ENCODE peak calls at places on chromosomes 16 and 17, in six cellular contexts. One of them, this sample, is unnamed.

GRCh38 chr16:4323845-4324478 is 8.1 kb downstream of the GLIS2 start:
- DNase-seq in tibial artery: peak; percentile 68
- DNase-seq in CD4-positive, alpha-beta T cell: no peak
- DNase-seq in PC-3: no peak
- DNase-seq in ovary: peak; percentile 81
- DNase-seq in brain microvascular endothelial cell: no peak
- DNase-seq in this sample: no peak

GRCh38 chr16:85897384-85897783 is 1.6 kb upstream of the IRF8 start:
- DNase-seq in tibial artery: no peak
- DNase-seq in CD4-positive, alpha-beta T cell: no peak
- DNase-seq in PC-3: no peak
- DNase-seq in ovary: no peak
- DNase-seq in brain microvascular endothelial cell: no peak
- DNase-seq in this sample: no peak

GRCh38 chr17:66190738-66191606 is 961 bp downstream of the CEP112 start:
- DNase-seq in tibial artery: no peak
- DNase-seq in CD4-positive, alpha-beta T cell: no peak
- DNase-seq in PC-3: peak; percentile 73
- DNase-seq in ovary: no peak
- DNase-seq in brain microvascular endothelial cell: peak; percentile 11
- DNase-seq in this sample: no peak

GRCh38 chr16:69311533-69312388 is 611 bp downstream of the VPS4A start:
- DNase-seq in tibial artery: no peak
- DNase-seq in CD4-positive, alpha-beta T cell: peak; percentile 47
- DNase-seq in PC-3: peak; percentile 26
- DNase-seq in ovary: no peak
- DNase-seq in brain microvascular endothelial cell: no peak
- DNase-seq in this sample: peak; percentile 54

GRCh38 chr17:75845933-75846700 is 1.9 kb upstream of the UNC13D start:
- DNase-seq in tibial artery: no peak
- DNase-seq in CD4-positive, alpha-beta T cell: no peak
- DNase-seq in PC-3: peak; percentile 52
- DNase-seq in ovary: no peak
- DNase-seq in brain microvascular endothelial cell: no peak
- DNase-seq in this sample: no peak

GRCh38 chr16:85851034-85851780 is 47.8 kb upstream of the IRF8 start:
- DNase-seq in tibial artery: no peak
- DNase-seq in CD4-positive, alpha-beta T cell: no peak
- DNase-seq in PC-3: no peak
- DNase-seq in ovary: no peak
- DNase-seq in brain microvascular endothelial cell: no peak
- DNase-seq in this sample: no peak

GRCh38 chr17:21318439-21318838 is 33.9 kb downstream of the MAP2K3 start:
- DNase-seq in tibial artery: no peak
- DNase-seq in CD4-positive, alpha-beta T cell: no peak
- DNase-seq in PC-3: no peak
- DNase-seq in ovary: peak; percentile 31
- DNase-seq in brain microvascular endothelial cell: no peak
- DNase-seq in this sample: no peak

GRCh38 chr16:54351171-54351570 is 64.6 kb upstream of the IRX3 start:
- DNase-seq in tibial artery: no peak
- DNase-seq in CD4-positive, alpha-beta T cell: no peak
- DNase-seq in PC-3: no peak
- DNase-seq in ovary: no peak
- DNase-seq in brain microvascular endothelial cell: no peak
- DNase-seq in this sample: no peak

GRCh38 chr16:83689385-83689831 is 118.4 kb upstream of the HSBP1 start:
- DNase-seq in tibial artery: peak; percentile 46
- DNase-seq in CD4-positive, alpha-beta T cell: no peak
- DNase-seq in PC-3: no peak
- DNase-seq in ovary: no peak
- DNase-seq in brain microvascular endothelial cell: peak; percentile 85
- DNase-seq in this sample: peak; percentile 18

GRCh38 chr17:80899402-80900268 is 92.0 kb upstream of the CHMP6 start:
- DNase-seq in tibial artery: no peak
- DNase-seq in CD4-positive, alpha-beta T cell: peak; percentile 83
- DNase-seq in PC-3: peak; percentile 60
- DNase-seq in ovary: no peak
- DNase-seq in brain microvascular endothelial cell: no peak
- DNase-seq in this sample: peak; percentile 60

GRCh38 chr17:81329927-81330883 is 35.1 kb upstream of the SLC38A10 start:
- DNase-seq in tibial artery: no peak
- DNase-seq in CD4-positive, alpha-beta T cell: no peak
- DNase-seq in PC-3: peak; percentile 48
- DNase-seq in ovary: no peak
- DNase-seq in brain microvascular endothelial cell: no peak
- DNase-seq in this sample: no peak

GRCh38 chr16:89397331-89397861 is 93.0 kb downstream of the ANKRD11 start:
- DNase-seq in tibial artery: no peak
- DNase-seq in CD4-positive, alpha-beta T cell: no peak
- DNase-seq in PC-3: no peak
- DNase-seq in ovary: no peak
- DNase-seq in brain microvascular endothelial cell: no peak
- DNase-seq in this sample: no peak

GRCh38 chr17:38587193-38587592 is 18.6 kb downstream of the SRCIN1 start:
- DNase-seq in tibial artery: no peak
- DNase-seq in CD4-positive, alpha-beta T cell: no peak
- DNase-seq in PC-3: no peak
- DNase-seq in ovary: no peak
- DNase-seq in brain microvascular endothelial cell: no peak
- DNase-seq in this sample: no peak

GRCh38 chr17:43707184-43707583 is 45.5 kb upstream of the MEOX1 start:
- DNase-seq in tibial artery: no peak
- DNase-seq in CD4-positive, alpha-beta T cell: no peak
- DNase-seq in PC-3: no peak
- DNase-seq in ovary: no peak
- DNase-seq in brain microvascular endothelial cell: no peak
- DNase-seq in this sample: no peak

GRCh38 chr17:79942591-79943353 is 92.9 kb downstream of the TBC1D16 start:
- DNase-seq in tibial artery: peak; percentile 19
- DNase-seq in CD4-positive, alpha-beta T cell: no peak
- DNase-seq in PC-3: no peak
- DNase-seq in ovary: peak; percentile 81
- DNase-seq in brain microvascular endothelial cell: no peak
- DNase-seq in this sample: no peak

GRCh38 chr17:36920032-36921000 is 17.0 kb upstream of the LHX1 start:
- DNase-seq in tibial artery: no peak
- DNase-seq in CD4-positive, alpha-beta T cell: no peak
- DNase-seq in PC-3: peak; percentile 65
- DNase-seq in ovary: no peak
- DNase-seq in brain microvascular endothelial cell: no peak
- DNase-seq in this sample: no peak

GRCh38 chr17:79579074-79579800 is 31.6 kb downstream of the RBFOX3 start:
- DNase-seq in tibial artery: no peak
- DNase-seq in CD4-positive, alpha-beta T cell: no peak
- DNase-seq in PC-3: no peak
- DNase-seq in ovary: no peak
- DNase-seq in brain microvascular endothelial cell: no peak
- DNase-seq in this sample: no peak

GRCh38 chr16:85221081-85221809 is 109.0 kb upstream of the CIBAR2 start:
- DNase-seq in tibial artery: no peak
- DNase-seq in CD4-positive, alpha-beta T cell: no peak
- DNase-seq in PC-3: no peak
- DNase-seq in ovary: no peak
- DNase-seq in brain microvascular endothelial cell: no peak
- DNase-seq in this sample: no peak

GRCh38 chr16:30183961-30184429 is 593 bp downstream of the CORO1A start:
- DNase-seq in tibial artery: no peak
- DNase-seq in CD4-positive, alpha-beta T cell: peak; percentile 80
- DNase-seq in PC-3: no peak
- DNase-seq in ovary: no peak
- DNase-seq in brain microvascular endothelial cell: no peak
- DNase-seq in this sample: peak; percentile 83

GRCh38 chr16:51607202-51607756 is 456.2 kb upstream of the SALL1 start:
- DNase-seq in tibial artery: no peak
- DNase-seq in CD4-positive, alpha-beta T cell: no peak
- DNase-seq in PC-3: no peak
- DNase-seq in ovary: no peak
- DNase-seq in brain microvascular endothelial cell: no peak
- DNase-seq in this sample: no peak

GRCh38 chr16:50680907-50681885 is at the start of gene SNX20:
- DNase-seq in tibial artery: peak; percentile 54
- DNase-seq in CD4-positive, alpha-beta T cell: peak; percentile 71
- DNase-seq in PC-3: no peak
- DNase-seq in ovary: no peak
- DNase-seq in brain microvascular endothelial cell: no peak
- DNase-seq in this sample: peak; percentile 73

GRCh38 chr16:3980311-3981111 is 100.0 kb upstream of the CREBBP start:
- DNase-seq in tibial artery: no peak
- DNase-seq in CD4-positive, alpha-beta T cell: no peak
- DNase-seq in PC-3: peak; percentile 30
- DNase-seq in ovary: no peak
- DNase-seq in brain microvascular endothelial cell: peak; percentile 24
- DNase-seq in this sample: no peak

GRCh38 chr16:4346205-4346781 is 4.8 kb downstream of the PAM16 start:
- DNase-seq in tibial artery: no peak
- DNase-seq in CD4-positive, alpha-beta T cell: no peak
- DNase-seq in PC-3: no peak
- DNase-seq in ovary: no peak
- DNase-seq in brain microvascular endothelial cell: no peak
- DNase-seq in this sample: no peak

GRCh38 chr17:81549031-81549557 is 3.1 kb downstream of the FAAP100 start:
- DNase-seq in tibial artery: no peak
- DNase-seq in CD4-positive, alpha-beta T cell: no peak
- DNase-seq in PC-3: no peak
- DNase-seq in ovary: no peak
- DNase-seq in brain microvascular endothelial cell: no peak
- DNase-seq in this sample: no peak

DNA sequence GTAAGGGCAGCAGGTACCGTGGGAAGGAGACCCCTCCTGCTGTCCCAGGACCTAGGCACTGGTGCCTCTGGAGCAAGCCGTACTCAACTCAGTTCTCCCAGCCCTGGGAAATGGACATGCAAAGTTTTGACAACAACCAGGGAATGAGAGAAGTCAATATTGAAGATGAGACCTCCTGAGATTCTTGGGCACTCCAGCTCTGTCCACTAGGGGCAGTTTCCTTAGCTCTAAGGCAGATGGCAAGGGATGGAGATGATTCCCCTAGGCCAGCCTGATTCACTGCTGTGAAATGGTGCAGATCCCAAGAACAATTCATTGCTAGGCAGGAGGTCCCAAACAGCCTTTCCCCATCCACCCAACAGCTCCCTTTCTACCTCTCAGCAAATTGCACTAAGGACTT is 20.6 kb upstream of the SDR42E2 start:
- DNase-seq in tibial artery: no peak
- DNase-seq in CD4-positive, alpha-beta T cell: no peak
- DNase-seq in PC-3: peak; percentile 30
- DNase-seq in ovary: no peak
- DNase-seq in brain microvascular endothelial cell: peak; percentile 31
- DNase-seq in this sample: no peak
- TF ChIP-seq CTCF in tibial artery: no peak
- TF ChIP-seq CTCF in CD4-positive, alpha-beta T cell: no peak
- TF ChIP-seq CTCF in PC-3: peak; percentile 60
- TF ChIP-seq CTCF in ovary: no peak
- TF ChIP-seq CTCF in brain microvascular endothelial cell: peak; percentile 78
- TF ChIP-seq CTCF in this sample: peak; percentile 12

DNA sequence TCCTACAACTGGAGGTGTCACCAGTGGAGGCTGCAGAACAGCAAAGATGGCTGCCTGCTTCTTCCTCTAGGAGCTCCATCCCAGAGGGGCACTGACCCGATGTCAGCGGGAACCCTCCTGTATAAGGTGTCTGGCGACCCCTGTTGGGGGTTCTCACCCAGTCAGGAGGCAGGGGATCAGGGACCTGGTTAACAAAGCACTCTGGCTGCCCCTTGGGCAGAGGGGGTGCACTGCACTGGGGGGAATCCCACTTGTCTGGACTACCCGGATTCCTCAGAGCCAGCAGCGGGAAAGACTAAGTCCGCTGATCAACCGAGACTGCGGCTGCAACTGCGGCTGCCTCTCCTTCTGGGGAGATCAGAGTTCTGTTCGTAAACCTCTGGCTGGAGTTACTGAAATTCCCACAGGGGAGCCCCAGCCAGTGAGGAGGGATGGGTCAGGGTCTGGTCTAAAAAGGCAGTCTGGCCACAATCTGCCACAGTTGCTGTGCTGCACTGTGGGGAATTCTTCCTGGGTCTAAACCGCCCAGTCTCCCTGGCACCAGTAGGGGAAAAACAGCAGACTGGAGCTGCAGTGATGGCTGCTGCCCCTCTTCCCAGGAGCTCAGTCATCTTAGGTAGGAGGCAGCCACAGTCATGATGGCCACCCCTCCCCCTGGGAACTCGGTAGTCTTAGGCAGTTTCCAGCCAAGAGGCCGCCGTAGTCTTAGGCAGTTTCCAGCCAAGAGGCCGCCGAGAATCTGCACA is 213.4 kb downstream of the CYB561 start:
- DNase-seq in tibial artery: no peak
- DNase-seq in CD4-positive, alpha-beta T cell: no peak
- DNase-seq in PC-3: no peak
- DNase-seq in ovary: no peak
- DNase-seq in brain microvascular endothelial cell: no peak
- DNase-seq in this sample: no peak
- TF ChIP-seq CTCF in tibial artery: no peak
- TF ChIP-seq CTCF in CD4-positive, alpha-beta T cell: no peak
- TF ChIP-seq CTCF in PC-3: no peak
- TF ChIP-seq CTCF in ovary: no peak
- TF ChIP-seq CTCF in brain microvascular endothelial cell: no peak
- TF ChIP-seq CTCF in this sample: no peak

DNA sequence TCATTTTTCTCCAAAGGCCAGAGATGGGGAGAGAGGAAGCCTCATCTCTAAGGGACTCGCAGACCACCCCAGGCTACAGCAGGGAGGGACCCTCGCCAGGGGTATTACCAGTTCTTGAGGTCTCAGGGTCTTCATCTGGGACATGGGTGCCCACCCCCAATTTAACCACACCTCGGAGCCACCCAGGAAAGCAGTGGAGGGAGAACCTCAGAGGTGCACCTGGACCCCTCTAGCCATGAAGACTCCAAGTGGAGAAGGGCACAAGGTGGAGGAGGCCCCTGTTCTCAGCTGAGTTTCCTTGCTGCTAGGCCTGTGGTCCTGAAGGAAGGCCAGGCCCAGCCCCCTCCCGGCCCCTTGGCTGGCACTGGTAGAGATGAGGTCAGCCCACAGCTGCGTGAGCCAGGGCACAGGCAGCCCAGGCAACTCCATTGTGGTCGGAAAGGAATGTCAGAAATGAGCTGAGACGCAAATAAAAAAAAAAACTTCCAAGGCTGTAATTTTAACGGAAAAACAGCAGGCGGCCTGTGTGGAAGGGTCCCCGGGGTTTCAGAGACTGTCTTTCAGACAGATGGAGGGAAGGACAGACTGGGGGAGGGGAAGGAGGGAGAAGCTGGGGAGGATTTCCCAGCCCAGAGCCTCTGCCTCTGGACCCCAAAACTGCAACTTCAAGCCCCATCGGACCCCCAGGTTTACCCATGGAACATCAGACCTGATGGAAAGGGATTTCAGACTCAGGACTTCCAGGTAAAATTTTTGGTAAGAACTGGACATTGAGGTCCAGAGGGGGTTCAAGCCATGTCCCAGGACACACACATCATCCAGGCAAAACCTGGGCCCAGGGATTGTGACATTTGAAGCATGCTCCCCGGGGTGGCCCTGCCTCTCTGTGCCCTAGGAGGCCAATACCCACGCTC is 25.5 kb upstream of the MRPS23 start:
- DNase-seq in tibial artery: peak; percentile 88
- DNase-seq in CD4-positive, alpha-beta T cell: no peak
- DNase-seq in PC-3: peak; percentile 99
- DNase-seq in ovary: peak; percentile 87
- DNase-seq in brain microvascular endothelial cell: peak; percentile 95
- DNase-seq in this sample: no peak
- TF ChIP-seq CTCF in tibial artery: peak; percentile 58
- TF ChIP-seq CTCF in CD4-positive, alpha-beta T cell: no peak
- TF ChIP-seq CTCF in PC-3: peak; percentile 80
- TF ChIP-seq CTCF in ovary: peak; percentile 26
- TF ChIP-seq CTCF in brain microvascular endothelial cell: peak; percentile 71
- TF ChIP-seq CTCF in this sample: no peak

GRCh38 chr17:3732171-3732570 is 8.5 kb downstream of the HASPIN start:
- DNase-seq in tibial artery: no peak
- DNase-seq in CD4-positive, alpha-beta T cell: no peak
- DNase-seq in PC-3: no peak
- DNase-seq in ovary: no peak
- DNase-seq in brain microvascular endothelial cell: peak; percentile 24
- DNase-seq in this sample: peak; percentile 80
- TF ChIP-seq CTCF in tibial artery: no peak
- TF ChIP-seq CTCF in CD4-positive, alpha-beta T cell: no peak
- TF ChIP-seq CTCF in PC-3: no peak
- TF ChIP-seq CTCF in ovary: no peak
- TF ChIP-seq CTCF in brain microvascular endothelial cell: no peak
- TF ChIP-seq CTCF in this sample: peak; percentile 82

This sample was measured in GM10248.